ENCODE peak calls at places on chromosomes 13 and 19, in seven cellular contexts. One of them, this sample, is unnamed.

GRCh38 chr19:35357867-35358573 is at the start of gene FFAR3:
- DNase-seq in AG20443: peak
- DNase-seq in NCI-H1436: no peak
- DNase-seq in nephron progenitor cell: no peak
- DNase-seq in stimulated activated CD4-positive, alpha-beta T cell treated with anti-CD3 and anti-CD28 coated beads, Interleukin-15, amount 100 ng/mL, for 1 hour: no peak
- DNase-seq in CD8-positive, alpha-beta memory T cell: no peak
- DNase-seq in fibroblast of mammary gland: peak
- DNase-seq in this sample: no peak

GRCh38 chr13:95636853-95637252 is 7.7 kb downstream of the DZIP1 start:
- DNase-seq in CD8-positive, alpha-beta memory T cell: no peak
- DNase-seq in fibroblast of mammary gland: no peak
- DNase-seq in AG20443: no peak
- DNase-seq in NCI-H1436: no peak
- DNase-seq in stimulated activated CD4-positive, alpha-beta T cell treated with anti-CD3 and anti-CD28 coated beads, Interleukin-15, amount 100 ng/mL, for 1 hour: no peak
- DNase-seq in nephron progenitor cell: no peak
- DNase-seq in this sample: no peak

GRCh38 chr13:19173752-19174151 is 7.9 kb downstream of the TUBA3C start:
- DNase-seq in fibroblast of mammary gland: no peak
- DNase-seq in stimulated activated CD4-positive, alpha-beta T cell treated with anti-CD3 and anti-CD28 coated beads, Interleukin-15, amount 100 ng/mL, for 1 hour: no peak
- DNase-seq in CD8-positive, alpha-beta memory T cell: no peak
- DNase-seq in nephron progenitor cell: no peak
- DNase-seq in NCI-H1436: no peak
- DNase-seq in AG20443: no peak
- DNase-seq in this sample: no peak

GRCh38 chr19:33376423-33376822 is 2.9 kb downstream of the CEBPG start:
- DNase-seq in fibroblast of mammary gland: peak
- DNase-seq in nephron progenitor cell: no peak
- DNase-seq in AG20443: peak
- DNase-seq in stimulated activated CD4-positive, alpha-beta T cell treated with anti-CD3 and anti-CD28 coated beads, Interleukin-15, amount 100 ng/mL, for 1 hour: no peak
- DNase-seq in NCI-H1436: no peak
- DNase-seq in CD8-positive, alpha-beta memory T cell: no peak
- DNase-seq in this sample: peak

GRCh38 chr19:2912306-2912705 is 11.6 kb downstream of the ZNF57 start:
- DNase-seq in NCI-H1436: no peak
- DNase-seq in AG20443: no peak
- DNase-seq in stimulated activated CD4-positive, alpha-beta T cell treated with anti-CD3 and anti-CD28 coated beads, Interleukin-15, amount 100 ng/mL, for 1 hour: no peak
- DNase-seq in CD8-positive, alpha-beta memory T cell: no peak
- DNase-seq in fibroblast of mammary gland: no peak
- DNase-seq in nephron progenitor cell: no peak
- DNase-seq in this sample: no peak

GRCh38 chr19:6199240-6199983 is 63.9 kb downstream of the ACSBG2 start:
- DNase-seq in nephron progenitor cell: peak
- DNase-seq in NCI-H1436: peak
- DNase-seq in fibroblast of mammary gland: peak
- DNase-seq in stimulated activated CD4-positive, alpha-beta T cell treated with anti-CD3 and anti-CD28 coated beads, Interleukin-15, amount 100 ng/mL, for 1 hour: peak
- DNase-seq in AG20443: peak
- DNase-seq in CD8-positive, alpha-beta memory T cell: peak
- DNase-seq in this sample: peak

GRCh38 chr13:110509478-110509926 is 52.0 kb downstream of the RAB20 start:
- DNase-seq in NCI-H1436: peak
- DNase-seq in stimulated activated CD4-positive, alpha-beta T cell treated with anti-CD3 and anti-CD28 coated beads, Interleukin-15, amount 100 ng/mL, for 1 hour: no peak
- DNase-seq in AG20443: no peak
- DNase-seq in nephron progenitor cell: no peak
- DNase-seq in fibroblast of mammary gland: no peak
- DNase-seq in CD8-positive, alpha-beta memory T cell: no peak
- DNase-seq in this sample: no peak

GRCh38 chr19:11539495-11540365 is 1.1 kb downstream of the CNN1 start:
- DNase-seq in CD8-positive, alpha-beta memory T cell: no peak
- DNase-seq in NCI-H1436: no peak
- DNase-seq in AG20443: peak
- DNase-seq in fibroblast of mammary gland: no peak
- DNase-seq in stimulated activated CD4-positive, alpha-beta T cell treated with anti-CD3 and anti-CD28 coated beads, Interleukin-15, amount 100 ng/mL, for 1 hour: no peak
- DNase-seq in nephron progenitor cell: peak
- DNase-seq in this sample: no peak

GRCh38 chr13:49457221-49457620 is 13.1 kb downstream of the SETDB2 start:
- DNase-seq in nephron progenitor cell: no peak
- DNase-seq in fibroblast of mammary gland: peak
- DNase-seq in CD8-positive, alpha-beta memory T cell: no peak
- DNase-seq in stimulated activated CD4-positive, alpha-beta T cell treated with anti-CD3 and anti-CD28 coated beads, Interleukin-15, amount 100 ng/mL, for 1 hour: no peak
- DNase-seq in AG20443: peak
- DNase-seq in NCI-H1436: no peak
- DNase-seq in this sample: no peak

GRCh38 chr13:60412909-60413616 is 16.0 kb downstream of the TDRD3 start:
- DNase-seq in stimulated activated CD4-positive, alpha-beta T cell treated with anti-CD3 and anti-CD28 coated beads, Interleukin-15, amount 100 ng/mL, for 1 hour: no peak
- DNase-seq in CD8-positive, alpha-beta memory T cell: no peak
- DNase-seq in nephron progenitor cell: no peak
- DNase-seq in NCI-H1436: no peak
- DNase-seq in AG20443: no peak
- DNase-seq in fibroblast of mammary gland: no peak
- DNase-seq in this sample: no peak

GRCh38 chr19:15187026-15188007 is 13.5 kb downstream of the NOTCH3 start:
- DNase-seq in stimulated activated CD4-positive, alpha-beta T cell treated with anti-CD3 and anti-CD28 coated beads, Interleukin-15, amount 100 ng/mL, for 1 hour: no peak
- DNase-seq in AG20443: peak
- DNase-seq in NCI-H1436: no peak
- DNase-seq in fibroblast of mammary gland: no peak
- DNase-seq in nephron progenitor cell: peak
- DNase-seq in CD8-positive, alpha-beta memory T cell: no peak
- DNase-seq in this sample: no peak

GRCh38 chr19:35346193-35347052 is 1.3 kb upstream of the FFAR1 start:
- DNase-seq in nephron progenitor cell: no peak
- DNase-seq in CD8-positive, alpha-beta memory T cell: peak
- DNase-seq in AG20443: no peak
- DNase-seq in NCI-H1436: no peak
- DNase-seq in stimulated activated CD4-positive, alpha-beta T cell treated with anti-CD3 and anti-CD28 coated beads, Interleukin-15, amount 100 ng/mL, for 1 hour: peak
- DNase-seq in fibroblast of mammary gland: no peak
- DNase-seq in this sample: no peak

GRCh38 chr13:110455941-110456340 is 105.6 kb downstream of the RAB20 start:
- DNase-seq in nephron progenitor cell: peak
- DNase-seq in stimulated activated CD4-positive, alpha-beta T cell treated with anti-CD3 and anti-CD28 coated beads, Interleukin-15, amount 100 ng/mL, for 1 hour: peak
- DNase-seq in AG20443: peak
- DNase-seq in CD8-positive, alpha-beta memory T cell: peak
- DNase-seq in fibroblast of mammary gland: peak
- DNase-seq in NCI-H1436: peak
- DNase-seq in this sample: peak

GRCh38 chr19:34269968-34270621 is 15.7 kb downstream of the GARRE1 start:
- DNase-seq in nephron progenitor cell: peak
- DNase-seq in stimulated activated CD4-positive, alpha-beta T cell treated with anti-CD3 and anti-CD28 coated beads, Interleukin-15, amount 100 ng/mL, for 1 hour: peak
- DNase-seq in fibroblast of mammary gland: peak
- DNase-seq in AG20443: peak
- DNase-seq in CD8-positive, alpha-beta memory T cell: peak
- DNase-seq in NCI-H1436: no peak
- DNase-seq in this sample: no peak

GRCh38 chr13:47903836-47904235 is 97.2 kb downstream of the SUCLA2 start:
- DNase-seq in AG20443: peak
- DNase-seq in NCI-H1436: no peak
- DNase-seq in fibroblast of mammary gland: peak
- DNase-seq in CD8-positive, alpha-beta memory T cell: no peak
- DNase-seq in nephron progenitor cell: no peak
- DNase-seq in stimulated activated CD4-positive, alpha-beta T cell treated with anti-CD3 and anti-CD28 coated beads, Interleukin-15, amount 100 ng/mL, for 1 hour: no peak
- DNase-seq in this sample: no peak

This sample was measured in HCT116.